ENCODE peak calls at places on chromosomes 1 and 21, in five cellular contexts. Z, D, W, P and Y are unnamed samples.

GRCh38 chr1:19122668-19123067 is 87.4 kb downstream of the UBR4 start:
- DNase-seq in W (no peak), P (no peak), Z (no peak), D (no peak), Y (no peak)

GRCh38 chr1:174398246-174398645 is 49.5 kb upstream of the GPR52 start:
- DNase-seq in P (no peak), W (peak; percentile 95), Z (no peak), D (no peak), Y (no peak)

GRCh38 chr1:94463056-94463764 is 45.0 kb downstream of the ABCD3 start:
- DNase-seq in P (no peak), D (no peak), Z (no peak), W (no peak), Y (no peak)

GRCh38 chr1:109805486-109806180 is 41.9 kb upstream of the EPS8L3 start:
- DNase-seq in Z (no peak), W (no peak), D (peak; percentile 57), P (no peak), Y (peak; percentile 9)

GRCh38 chr1:225911207-225912130 is 12.6 kb downstream of the PYCR2 start:
- DNase-seq in D (peak; percentile 16), P (peak; percentile 44), W (peak; percentile 46), Z (peak; percentile 94), Y (peak; percentile 80)

GRCh38 chr1:116887212-116887611 is 22.5 kb upstream of the PTGFRN start:
- DNase-seq in P (no peak), D (no peak), W (no peak), Z (no peak), Y (no peak)

GRCh38 chr1:201436461-201436860 is 14.9 kb upstream of the TNNI1 start:
- DNase-seq in P (no peak), W (peak; percentile 49), D (peak; percentile 29), Z (peak; percentile 63), Y (peak; percentile 86)

GRCh38 chr1:151062738-151063371 is 2.7 kb downstream of the MLLT11 start:
- DNase-seq in W (peak; percentile 90), P (no peak), D (peak; percentile 51), Z (no peak), Y (no peak)

GRCh38 chr1:172252925-172253324 is 167.6 kb upstream of the C1orf105 start:
- DNase-seq in Z (no peak), W (no peak), P (no peak), D (no peak), Y (no peak)

GRCh38 chr1:176720835-176721234 is 257.9 kb downstream of the PAPPA2 start:
- DNase-seq in D (no peak), W (no peak), Z (no peak), P (no peak), Y (no peak)

GRCh38 chr1:232521660-232522059 is 108.3 kb downstream of the SIPA1L2 start:
- DNase-seq in D (no peak), W (no peak), P (no peak), Z (no peak), Y (no peak)

GRCh38 chr1:78840447-78841251 is 165.9 kb downstream of the ADGRL4 start:
- DNase-seq in D (no peak), Z (peak; percentile 46), W (peak; percentile 87), P (peak; percentile 30), Y (peak; percentile 36)

GRCh38 chr1:42739753-42740700 is at the start of gene CLDN19:
- DNase-seq in P (peak; percentile 51), Z (peak; percentile 93), D (peak; percentile 76), W (no peak), Y (peak; percentile 97)

GRCh38 chr1:232795497-232796068 is 9.6 kb upstream of the MAP10 start:
- DNase-seq in W (peak; percentile 17), D (no peak), Z (no peak), P (no peak), Y (no peak)

GRCh38 chr1:209105769-209106168 is 477.7 kb upstream of the CAMK1G start:
- DNase-seq in Z (no peak), W (no peak), D (no peak), P (no peak), Y (no peak)

GRCh38 chr1:88061106-88061829 is 622.8 kb upstream of the PKN2 start:
- DNase-seq in Z (no peak), D (peak; percentile 43), P (peak; percentile 44), W (peak; percentile 67), Y (peak; percentile 67)

GRCh38 chr21:33374080-33374873 is 28.9 kb upstream of the IFNGR2 start:
- DNase-seq in W (peak; percentile 46), Z (no peak), D (no peak), P (no peak), Y (peak; percentile 47)

GRCh38 chr1:15038232-15039016 is 115.1 kb upstream of the TMEM51 start:
- DNase-seq in W (peak; percentile 20), P (no peak), D (no peak), Z (no peak), Y (peak; percentile 53)
- H2BK12ac ChIP-seq in W (no peak overlapping the region), P (no peak overlapping the region), D (no peak overlapping the region), Z (no peak overlapping the region), Y (no peak overlapping the region)

GRCh38 chr1:12600880-12601633 is 17.0 kb downstream of the DHRS3 start:
- DNase-seq in W (no peak), Z (peak; percentile 81), D (no peak), P (no peak), Y (peak; percentile 83)

GRCh38 chr1:12604114-12604874 is 13.7 kb downstream of the DHRS3 start:
- DNase-seq in D (peak; percentile 90), W (peak; percentile 97), P (no peak), Z (no peak), Y (no peak)

GRCh38 chr1:12601690-12602632 is 16.0 kb downstream of the DHRS3 start:
- DNase-seq in P (no peak), W (peak; percentile 43), Z (no peak), D (no peak), Y (peak; percentile 46)

GRCh38 chr1:12603224-12603623 is 14.8 kb downstream of the DHRS3 start:
- DNase-seq in D (no peak), W (no peak), P (no peak), Z (no peak), Y (no peak)

GRCh38 chr1:12602633-12603024 is 15.4 kb downstream of the DHRS3 start:
- DNase-seq in P (no peak), Z (no peak), W (no peak), D (no peak), Y (no peak)
- H2BK12ac ChIP-seq in P (peak overlapping the region; percentile 1), Z (no peak overlapping the region), W (no peak overlapping the region), D (no peak overlapping the region), Y (no peak overlapping the region)

GRCh38 chr1:25201006-25201405 is 31.3 kb downstream of the SYF2 start:
- DNase-seq in P (no peak), Z (no peak), W (no peak), D (no peak), Y (no peak)

GRCh38 chr1:25208127-25208526 is 24.2 kb downstream of the SYF2 start:
- DNase-seq in D (no peak), W (no peak), P (no peak), Z (no peak), Y (no peak)

GRCh38 chr1:25208561-25209222 is 23.6 kb downstream of the SYF2 start:
- DNase-seq in W (no peak), Z (no peak), P (no peak), D (no peak), Y (no peak)

GRCh38 chr1:25206201-25206600 is 26.1 kb downstream of the SYF2 start:
- DNase-seq in Z (no peak), W (no peak), P (no peak), D (no peak), Y (no peak)

GRCh38 chr1:25204797-25205441 is 27.4 kb downstream of the SYF2 start:
- DNase-seq in W (peak; percentile 53), D (no peak), Z (no peak), P (peak; percentile 30), Y (no peak)
- H2BK12ac ChIP-seq in W (no peak overlapping the region), D (no peak overlapping the region), Z (no peak overlapping the region), P (no peak overlapping the region), Y (no peak overlapping the region)

DNA sequence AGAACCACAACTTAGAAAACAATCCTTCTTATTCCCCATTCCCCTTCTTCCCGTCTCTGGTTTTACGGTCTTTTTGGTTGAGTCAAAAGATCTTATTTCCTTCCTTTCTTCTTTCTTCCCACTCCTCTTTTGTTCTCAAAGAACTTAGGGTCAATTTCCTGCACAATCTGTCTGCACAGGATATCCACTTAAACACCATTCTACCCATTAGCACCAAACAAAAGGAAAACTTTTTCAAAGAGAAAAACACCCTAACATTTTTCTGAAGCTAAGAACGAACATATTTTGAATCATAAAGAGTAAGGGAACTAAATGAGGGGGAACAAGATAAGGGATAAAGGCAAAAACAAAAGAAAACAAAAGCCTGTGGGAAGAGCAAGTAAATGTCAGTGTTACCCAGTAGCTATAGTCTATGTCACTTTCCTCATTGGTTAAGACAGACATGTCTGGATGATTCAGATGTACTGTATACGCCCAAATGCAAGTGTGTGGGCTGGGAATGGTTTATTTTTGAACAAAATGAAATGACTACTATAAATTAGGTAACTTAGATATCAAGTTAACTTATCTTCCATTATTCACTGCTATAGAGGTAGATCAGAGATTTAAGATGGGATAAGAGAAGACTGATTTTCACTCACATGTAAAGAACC is 59.8 kb downstream of the TOR3A start:
- DNase-seq in P (peak; percentile 26), D (no peak), Z (no peak), W (peak; percentile 86), Y (no peak)
- H2BK12ac ChIP-seq in P (no peak overlapping the region), D (no peak overlapping the region), Z (no peak overlapping the region), W (no peak overlapping the region), Y (no peak overlapping the region)

DNA sequence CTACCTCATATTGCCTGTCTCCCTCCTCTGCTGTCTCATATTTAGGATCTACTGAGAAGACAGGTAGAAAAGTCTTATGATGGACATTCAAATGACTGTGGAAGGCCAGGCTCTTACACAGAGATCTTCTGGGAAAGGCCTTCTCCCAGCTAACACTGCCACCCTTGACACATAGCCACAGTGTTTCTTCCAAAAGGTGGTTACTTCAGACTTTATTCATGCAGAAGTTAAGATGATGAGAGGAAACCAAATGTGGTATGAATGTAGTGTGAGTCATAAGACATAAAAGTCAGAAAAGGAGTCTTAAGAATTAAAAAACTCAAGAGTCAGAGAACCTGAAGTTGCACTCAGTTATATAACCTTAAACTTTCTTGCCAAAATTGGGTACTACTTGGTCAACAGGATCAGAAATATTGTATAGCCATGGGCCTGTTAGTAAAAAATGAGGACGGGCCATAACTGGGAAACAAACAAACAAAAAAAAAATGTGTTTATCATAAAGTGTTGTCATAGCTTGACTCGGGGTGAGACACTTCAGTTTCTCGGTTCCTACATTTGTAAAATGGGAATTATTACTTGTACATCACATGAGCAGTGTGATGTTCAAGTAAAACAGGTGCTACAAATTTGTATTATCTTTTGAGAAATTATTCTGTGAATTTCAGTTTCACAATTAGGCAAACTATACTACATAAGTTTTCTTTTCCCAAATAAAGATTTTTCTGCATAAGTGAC is 1.2 kb upstream of the DENND1B start:
- DNase-seq in Z (no peak), P (no peak), D (no peak), W (peak; percentile 61), Y (no peak)
- H2BK12ac ChIP-seq in Z (no peak overlapping the region), P (no peak overlapping the region), D (no peak overlapping the region), W (no peak overlapping the region), Y (no peak overlapping the region)